ENCODE peak calls at places on chromosomes 4 and X, in ten cellular contexts. B, K, Y, C, L, H, U, R, Q and G are unnamed samples.

GRCh38 chrX:39595977-39596376 is 501.8 kb downstream of the BCOR start:
- DNase-seq in B (no peak), K (no peak), Y (no peak), C (no peak), L (no peak), H (no peak), U (no peak), R (no peak), Q (no peak), G (no peak)

GRCh38 chr4:8591114-8591513 is 1.5 kb upstream of the CPZ start:
- DNase-seq in B (no peak), K (no peak), Y (no peak), C (no peak), L (no peak), H (no peak), U (no peak), R (no peak), Q (no peak), G (no peak)

GRCh38 chr4:1711055-1711905 is 839 bp downstream of the SLBP start:
- DNase-seq in B (no peak), K (peak; percentile 50), Y (peak; percentile 44), C (no peak), L (peak; percentile 69), H (peak; percentile 68), U (no peak), R (peak; percentile 57), Q (peak; percentile 73), G (no peak)

GRCh38 chr4:1882850-1883271 is 11.7 kb downstream of the NSD2 start:
- DNase-seq in B (no peak), K (no peak), Y (no peak), C (peak; percentile 49), L (no peak), H (no peak), U (no peak), R (no peak), Q (no peak), G (no peak)

GRCh38 chr4:73451404-73451803 is 15.4 kb downstream of the AFP start:
- DNase-seq in B (no peak), K (no peak), Y (peak; percentile 93), C (no peak), L (no peak), H (no peak), U (no peak), R (no peak), Q (no peak), G (no peak)

GRCh38 chrX:135557344-135557743 is 36.9 kb downstream of the INTS6L start:
- DNase-seq in B (no peak), K (no peak), Y (no peak), C (no peak), L (no peak), H (no peak), U (no peak), R (no peak), Q (no peak), G (no peak)

GRCh38 chr4:7287274-7287917 is 95.1 kb downstream of the SORCS2 start:
- DNase-seq in B (no peak), K (no peak), Y (no peak), C (no peak), L (no peak), H (no peak), U (no peak), R (no peak), Q (no peak), G (no peak)

GRCh38 chr4:43564107-43564506 is 671.6 kb downstream of the GRXCR1 start:
- DNase-seq in B (no peak), K (no peak), Y (no peak), C (no peak), L (no peak), H (peak; percentile 9), U (no peak), R (no peak), Q (no peak), G (no peak)

GRCh38 chrX:30751497-30751896 is 98.3 kb downstream of the GK start:
- DNase-seq in B (no peak), K (no peak), Y (no peak), C (no peak), L (no peak), H (no peak), U (peak; percentile 15), R (no peak), Q (no peak), G (no peak)

GRCh38 chr4:80361329-80361900 is 25.9 kb downstream of the CFAP299 start:
- DNase-seq in B (no peak), K (no peak), Y (peak; percentile 40), C (no peak), L (peak; percentile 41), H (no peak), U (peak; percentile 8), R (no peak), Q (no peak), G (peak; percentile 10)

GRCh38 chr4:41129128-41129754 is 85.1 kb downstream of the APBB2 start:
- DNase-seq in B (no peak), K (no peak), Y (no peak), C (no peak), L (no peak), H (no peak), U (no peak), R (no peak), Q (no peak), G (peak; percentile 58)

GRCh38 chr4:39353478-39354177 is 12.5 kb downstream of the RFC1 start:
- DNase-seq in B (peak; percentile 11), K (no peak), Y (peak; percentile 57), C (no peak), L (peak; percentile 90), H (peak; percentile 78), U (no peak), R (no peak), Q (no peak), G (no peak)

GRCh38 chr4:22897520-22898108 is 204.9 kb downstream of the GBA3 start:
- DNase-seq in B (no peak), K (no peak), Y (peak; percentile 33), C (no peak), L (peak; percentile 53), H (no peak), U (peak; percentile 3), R (no peak), Q (no peak), G (no peak)

GRCh38 chr4:184100297-184100885 is 117.3 kb downstream of the ENPP6 start:
- DNase-seq in B (no peak), K (peak; percentile 72), Y (peak; percentile 4), C (peak; percentile 86), L (peak; percentile 49), H (no peak), U (peak; percentile 10), R (peak; percentile 31), Q (peak; percentile 80), G (no peak)

GRCh38 chr4:99763635-99764101 is 53.0 kb upstream of the DAPP1 start:
- DNase-seq in B (peak; percentile 50), K (no peak), Y (peak; percentile 95), C (no peak), L (peak; percentile 16), H (no peak), U (peak; percentile 49), R (no peak), Q (no peak), G (no peak)

GRCh38 chr4:26609398-26609797 is 25.5 kb downstream of the TBC1D19 start:
- DNase-seq in B (no peak), K (no peak), Y (no peak), C (no peak), L (peak; percentile 67), H (no peak), U (no peak), R (no peak), Q (no peak), G (no peak)

GRCh38 chr4:159966741-159967140 is 863.9 kb downstream of the RAPGEF2 start:
- DNase-seq in B (no peak), K (no peak), Y (peak; percentile 5), C (no peak), L (no peak), H (no peak), U (no peak), R (no peak), Q (no peak), G (no peak)

GRCh38 chr4:9949573-9949972 is 71.7 kb downstream of the SLC2A9 start:
- DNase-seq in B (no peak), K (no peak), Y (no peak), C (no peak), L (no peak), H (no peak), U (no peak), R (no peak), Q (no peak), G (no peak)

GRCh38 chr4:38663021-38663800 is 788 bp upstream of the KLF3 start:
- DNase-seq in B (peak; percentile 19), K (no peak), Y (peak; percentile 85), C (no peak), L (peak; percentile 85), H (peak; percentile 53), U (no peak), R (no peak), Q (peak; percentile 95), G (no peak)

DNA sequence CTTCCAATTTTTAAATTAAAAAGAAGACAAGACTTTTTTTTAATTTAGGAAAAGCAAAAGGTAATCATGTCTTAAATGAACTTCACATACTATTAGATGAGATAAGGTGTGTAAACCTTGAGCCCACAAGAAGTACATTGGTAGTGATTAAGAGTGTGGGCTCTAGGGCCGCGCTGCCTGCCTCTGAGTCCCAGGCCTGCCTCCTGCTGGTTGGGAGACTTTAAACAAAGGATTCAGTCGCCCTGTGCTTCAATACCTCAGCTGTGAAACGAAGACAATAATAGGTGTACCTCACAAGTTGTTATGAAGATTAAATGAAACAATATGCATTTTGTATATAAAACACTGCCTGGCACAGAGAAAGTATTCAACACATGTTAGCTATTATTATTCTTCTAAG is 95.9 kb upstream of the MYOZ2 start:
- DNase-seq in B (no peak), K (no peak), Y (no peak), C (no peak), L (peak; percentile 14), H (no peak), U (peak; percentile 16), R (no peak), Q (no peak), G (no peak)
- TF ChIP-seq CTCF in B (peak; percentile 26), K (peak; percentile 26), Y (peak; percentile 16), C (no peak), L (no peak), H (peak; percentile 15), U (peak; percentile 23), R (peak; percentile 54), Q (no peak), G (peak; percentile 24)

GRCh38 chr4:14177987-14178386 is 550.5 kb upstream of the BOD1L1 start:
- DNase-seq in B (no peak), K (no peak), Y (no peak), C (no peak), L (no peak), H (peak; percentile 60), U (no peak), R (no peak), Q (no peak), G (no peak)
- H3K4me3 ChIP-seq in B (no peak overlapping the region), K (no peak overlapping the region), Y (no peak overlapping the region), C (no peak overlapping the region), L (no peak overlapping the region), H (no peak overlapping the region), U (no peak overlapping the region), R (no peak overlapping the region), Q (no peak overlapping the region), G (no peak overlapping the region)

GRCh38 chr4:83753260-83753659 is 217.4 kb downstream of the GPAT3 start:
- DNase-seq in B (no peak), K (no peak), Y (no peak), C (no peak), L (no peak), H (no peak), U (no peak), R (no peak), Q (no peak), G (no peak)
- TF ChIP-seq CTCF in B (peak; percentile 17), K (no peak), Y (peak; percentile 15), C (no peak), L (no peak), H (no peak), U (no peak), R (no peak), Q (no peak), G (no peak)

GRCh38 chr4:32519060-32519459 is 1798.9 kb downstream of the PCDH7 start:
- DNase-seq in B (no peak), K (no peak), Y (peak; percentile 29), C (no peak), L (no peak), H (no peak), U (no peak), R (no peak), Q (no peak), G (no peak)
- H3K4me3 ChIP-seq in B (no peak overlapping the region), K (no peak overlapping the region), Y (no peak overlapping the region), C (no peak overlapping the region), L (no peak overlapping the region), H (no peak overlapping the region), U (no peak overlapping the region), R (no peak overlapping the region), Q (no peak overlapping the region), G (no peak overlapping the region)